ENCODE peak calls at places on chromosomes 5 and 9, in eight cellular contexts. S is G401, V is GM20000, I is Kasumi-1, D is transverse colon, J is CD14-positive monocyte, Y is putamen, A is amniotic epithelial cell. N is an unnamed sample.

GRCh38 chr9:745761-746414 is 95.6 kb upstream of the DMRT1 start:
- DNase-seq in I (no peak), J (no peak), A (no peak), Y (no peak), V (no peak), S (peak; percentile 89), D (no peak), N (no peak)

GRCh38 chr9:98374385-98375051 is 119.1 kb upstream of the TBC1D2 start:
- DNase-seq in Y (no peak), I (no peak), V (no peak), J (no peak), D (peak; percentile 42), S (no peak), A (peak; percentile 100), N (no peak)

GRCh38 chr5:74510476-74510875 is 130.1 kb downstream of the ENC1 start:
- DNase-seq in A (no peak), J (no peak), Y (no peak), V (no peak), I (no peak), S (no peak), D (no peak), N (no peak)

GRCh38 chr5:157312492-157312891 is 46.6 kb downstream of the CYFIP2 start:
- DNase-seq in V (peak; percentile 77), S (peak; percentile 57), A (peak; percentile 61), I (peak; percentile 53), J (no peak), D (peak; percentile 47), Y (no peak), N (no peak)

GRCh38 chr5:31596354-31596753 is 42.6 kb upstream of the PDZD2 start:
- DNase-seq in I (no peak), S (no peak), V (no peak), Y (no peak), D (no peak), A (no peak), J (no peak), N (no peak)

GRCh38 chr5:161042862-161043261 is 190.9 kb upstream of the ATP10B start:
- DNase-seq in S (no peak), D (no peak), J (no peak), V (no peak), Y (no peak), I (no peak), A (no peak), N (no peak)

GRCh38 chr5:94595281-94595680 is 23.1 kb downstream of the KIAA0825 start:
- DNase-seq in A (no peak), S (no peak), Y (no peak), V (no peak), I (no peak), J (no peak), D (no peak), N (no peak)

GRCh38 chr5:137075163-137075970 is 423.8 kb downstream of the SPOCK1 start:
- DNase-seq in J (no peak), A (peak; percentile 39), D (peak; percentile 74), S (peak; percentile 67), I (no peak), V (peak; percentile 42), Y (no peak), N (peak; percentile 64)

GRCh38 chr5:112616812-112617547 is 120.7 kb upstream of the APC start:
- DNase-seq in J (no peak), S (no peak), D (peak; percentile 11), A (no peak), I (no peak), V (no peak), Y (no peak), N (no peak)

GRCh38 chr9:29393064-29393463 is 1819.8 kb upstream of the C9orf72 start:
- DNase-seq in D (no peak), V (no peak), I (peak; percentile 43), J (no peak), S (no peak), A (peak; percentile 21), Y (no peak), N (no peak)

GRCh38 chr5:137440800-137441199 is 58.3 kb downstream of the SPOCK1 start:
- DNase-seq in S (no peak), Y (no peak), D (no peak), J (no peak), V (no peak), A (no peak), I (no peak), N (no peak)

GRCh38 chr9:127221695-127222094 is 42.9 kb upstream of the GARNL3 start:
- DNase-seq in J (no peak), V (no peak), D (no peak), A (no peak), Y (no peak), I (no peak), S (no peak), N (no peak)

GRCh38 chr5:164439799-164440198 is 934.4 kb downstream of the MAT2B start:
- DNase-seq in V (no peak), A (no peak), J (no peak), S (no peak), D (no peak), I (no peak), Y (no peak), N (no peak)

GRCh38 chr9:127860260-127860659 is 5.8 kb upstream of the ENG start:
- DNase-seq in I (no peak), D (no peak), V (no peak), Y (no peak), A (no peak), J (no peak), S (no peak), N (peak; percentile 66)

GRCh38 chr5:110940136-110940535 is 131.4 kb upstream of the TSLP start:
- DNase-seq in D (no peak), I (no peak), J (no peak), V (no peak), A (peak; percentile 18), Y (no peak), S (no peak), N (no peak)

GRCh38 chr5:139415221-139415861 is 11.5 kb upstream of the SPATA24 start:
- DNase-seq in D (no peak), V (no peak), S (peak; percentile 80), A (no peak), I (no peak), J (no peak), Y (peak; percentile 90), N (peak; percentile 83)